ENCODE peak calls at places on chromosome 18, in seven cellular contexts. F is PC-3; A is CD4-positive, CD25-positive, alpha-beta regulatory T cell; G is CD8-positive, alpha-beta T cell; W is tibial artery; S is heart right ventricle; N is RWPE1. K is an unnamed sample.

GRCh38 chr18:3995476-3996102 is 459.5 kb downstream of the DLGAP1 start:
- DNase-seq in G (peak), A (peak), W (no peak), N (peak), S (peak), F (peak), K (no peak)

GRCh38 chr18:3540805-3541548 is 91.0 kb downstream of the TGIF1 start:
- DNase-seq in W (no peak), G (no peak), S (no peak), N (no peak), A (no peak), F (peak), K (no peak)

GRCh38 chr18:58884694-58885093 is 20.0 kb downstream of the ZNF532 start:
- DNase-seq in S (no peak), G (no peak), A (no peak), W (no peak), N (no peak), F (no peak), K (no peak)

GRCh38 chr18:2301316-2301715 is 270.0 kb downstream of the METTL4 start:
- DNase-seq in F (no peak), A (no peak), G (no peak), S (no peak), W (no peak), N (no peak), K (no peak)

GRCh38 chr18:710418-711300 is 1.8 kb downstream of the ENOSF1 start:
- DNase-seq in F (no peak), N (no peak), W (no peak), G (no peak), S (no peak), A (no peak), K (no peak)

GRCh38 chr18:80233899-80234298 is 13.4 kb downstream of the PARD6G start:
- DNase-seq in G (no peak), S (no peak), F (no peak), N (peak), W (no peak), A (no peak), K (no peak)

GRCh38 chr18:67509711-67510110 is 6.8 kb downstream of the DSEL start:
- DNase-seq in F (no peak), A (no peak), G (no peak), W (no peak), N (no peak), S (no peak), K (no peak)

GRCh38 chr18:73564073-73564472 is 583.6 kb downstream of the FBXO15 start:
- DNase-seq in F (peak), G (no peak), N (peak), W (no peak), A (no peak), S (no peak), K (no peak)

GRCh38 chr18:33578371-33579146 is 540 bp downstream of the ASXL3 start:
- DNase-seq in N (no peak), A (no peak), S (peak), W (peak), F (no peak), G (no peak), K (peak)

GRCh38 chr18:55650363-55650870 is 62.4 kb upstream of the TCF4 start:
- DNase-seq in N (peak), S (no peak), F (no peak), W (no peak), A (no peak), G (no peak), K (no peak)

GRCh38 chr18:54181856-54182612 is 42.4 kb downstream of the MBD2 start:
- DNase-seq in G (no peak), N (no peak), F (peak), A (no peak), S (no peak), W (no peak), K (no peak)

GRCh38 chr18:37430346-37431076 is 135.1 kb downstream of the CELF4 start:
- DNase-seq in A (no peak), W (no peak), N (no peak), S (no peak), G (no peak), F (no peak), K (peak)

DNA sequence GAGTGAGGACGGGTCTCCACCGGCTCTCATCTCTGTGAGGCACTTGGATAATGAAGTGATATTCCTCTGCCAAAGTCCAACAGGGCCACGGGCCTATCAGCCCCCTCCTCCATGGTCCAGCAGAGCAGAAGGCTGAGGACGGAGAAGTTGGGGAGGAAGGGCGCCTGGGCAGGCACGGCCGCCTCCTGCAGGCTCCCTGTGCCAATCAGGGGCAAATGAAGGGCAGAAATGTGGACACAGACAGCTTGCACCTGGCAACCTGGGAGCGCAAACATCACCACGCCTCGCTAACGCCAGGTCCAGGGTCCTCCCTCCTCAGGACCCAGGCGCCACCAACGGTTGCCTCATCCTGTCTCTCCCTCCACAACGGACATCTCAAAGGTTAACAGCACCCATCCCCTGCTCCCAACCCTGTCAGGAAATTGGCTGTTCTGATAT is 24.3 kb downstream of the SMAD7 start:
- DNase-seq in S (no peak), W (no peak), G (no peak), F (no peak), A (no peak), N (no peak), K (no peak)
- H3K27ac ChIP-seq in S (no peak), W (peak), G (no peak), F (no peak), A (no peak), N (peak), K (no peak)

GRCh38 chr18:13441731-13442130 is 223.2 kb downstream of the LDLRAD4 start:
- DNase-seq in F (no peak), A (no peak), G (no peak), N (no peak), S (no peak), W (peak), K (no peak)
- H3K27ac ChIP-seq in F (no peak), A (no peak), G (no peak), N (no peak), S (no peak), W (peak), K (no peak)

GRCh38 chr18:50268022-50268747 is 1.9 kb upstream of the CFAP53 start:
- DNase-seq in G (peak), N (no peak), F (no peak), W (peak), A (peak), S (peak), K (peak)

GRCh38 chr18:50262977-50263376 is 3.3 kb downstream of the CFAP53 start:
- DNase-seq in W (no peak), S (no peak), A (no peak), G (no peak), N (no peak), F (no peak), K (no peak)

DNA sequence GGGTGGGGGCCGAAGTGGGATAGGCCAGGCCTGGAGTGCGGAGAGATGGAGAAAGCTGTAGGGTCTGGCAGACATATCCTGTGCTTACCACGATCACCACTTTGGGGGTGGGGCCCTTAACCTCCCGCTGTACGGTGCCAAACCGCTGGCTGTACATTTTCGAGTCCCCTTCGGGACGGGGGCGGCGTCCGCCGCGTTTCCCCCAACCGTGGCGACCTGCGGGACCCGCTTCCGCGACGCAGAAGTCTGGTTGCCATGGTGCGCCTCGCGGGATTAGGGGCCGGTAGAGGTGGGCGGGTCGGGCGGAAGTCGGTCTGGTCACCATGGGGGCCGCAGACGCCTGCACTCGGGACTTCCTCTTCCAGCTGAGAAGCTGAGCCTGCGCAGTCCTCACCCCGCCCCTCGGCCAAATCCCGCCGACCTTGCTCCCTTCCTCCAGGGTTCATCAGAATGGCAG is at the start of gene CFAP53:
- DNase-seq in N (peak), W (peak), A (peak), S (peak), G (peak), F (peak), K (peak)
- H3K27ac ChIP-seq in N (peak), W (peak), A (peak), S (no peak), G (peak), F (no peak), K (no peak)

DNA sequence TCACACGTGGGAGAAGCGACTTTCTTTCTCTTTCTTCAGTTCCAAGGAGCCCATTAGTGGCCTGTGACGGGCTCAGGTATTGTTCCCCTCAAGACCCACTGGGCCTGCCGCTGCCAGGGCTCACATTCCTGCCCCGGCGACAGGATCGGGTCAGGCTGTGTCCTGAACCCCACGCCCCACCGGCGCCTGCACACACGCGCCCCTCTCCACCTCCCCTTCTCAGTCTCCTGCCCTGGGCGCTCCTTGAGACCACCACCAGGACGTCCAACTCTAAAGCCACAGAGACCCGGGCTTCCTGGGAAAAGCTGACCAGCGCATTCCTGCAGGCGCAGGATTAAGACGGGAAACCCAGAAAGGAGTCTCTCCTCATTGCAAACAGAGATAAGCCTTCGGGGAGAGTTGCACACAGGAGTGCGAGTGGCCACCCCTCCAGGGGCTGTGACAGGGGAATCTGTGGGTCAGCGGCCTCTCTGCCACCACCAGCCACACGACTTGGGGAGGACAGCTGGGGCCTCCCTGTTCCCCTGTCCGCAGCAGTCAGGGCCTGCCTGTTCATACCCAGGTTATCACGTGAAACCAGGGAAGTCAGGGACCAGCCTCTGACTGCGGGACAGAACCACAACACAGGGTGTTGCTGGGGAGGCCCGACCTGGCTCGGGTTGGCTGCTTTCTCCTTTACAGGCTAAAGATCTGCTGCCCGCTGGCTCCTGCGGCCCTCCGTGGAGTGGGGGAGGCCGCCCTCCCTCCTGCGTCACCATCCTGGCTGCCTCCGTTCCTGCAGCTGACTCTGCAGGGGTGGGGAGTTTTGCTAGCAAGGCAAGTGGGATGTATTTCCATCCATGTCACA is 88.8 kb downstream of the ZCCHC2 start:
- DNase-seq in W (peak), G (no peak), S (peak), A (no peak), N (no peak), F (no peak), K (peak)
- H3K27ac ChIP-seq in W (no peak), G (no peak), S (peak), A (no peak), N (no peak), F (no peak), K (peak)

GRCh38 chr18:8988262-8988871 is 114.1 kb upstream of the NDUFV2 start:
- DNase-seq in F (peak), G (peak), W (peak), N (peak), A (peak), S (peak), K (peak)

GRCh38 chr18:8990276-8991031 is 112.0 kb upstream of the NDUFV2 start:
- DNase-seq in A (no peak), W (no peak), F (no peak), N (no peak), S (peak), G (no peak), K (no peak)

GRCh38 chr18:8989017-8989416 is 113.5 kb upstream of the NDUFV2 start:
- DNase-seq in W (no peak), F (no peak), S (no peak), A (no peak), N (no peak), G (no peak), K (no peak)

GRCh38 chr18:8989855-8990254 is 112.6 kb upstream of the NDUFV2 start:
- DNase-seq in F (peak), G (no peak), A (no peak), W (no peak), N (no peak), S (no peak), K (no peak)

DNA sequence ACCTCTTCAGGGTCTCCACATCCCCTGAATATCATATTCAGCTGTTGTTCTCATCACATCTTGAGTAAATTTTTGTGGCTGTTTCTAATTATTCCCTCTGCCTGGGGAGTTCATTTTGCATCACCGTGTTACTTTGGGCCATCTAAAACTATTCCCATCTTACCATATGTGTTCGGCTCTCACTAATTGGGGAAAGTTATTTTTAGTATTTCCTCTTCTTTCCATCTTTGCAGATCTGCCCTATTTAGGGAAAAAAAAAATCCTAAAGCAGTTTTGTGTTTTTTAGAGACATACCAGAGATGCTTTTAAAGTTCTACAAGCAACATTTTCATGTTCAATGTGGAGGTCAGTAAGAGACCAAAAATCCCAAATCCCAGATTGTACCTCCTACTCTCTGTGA is 111.4 kb upstream of the NDUFV2 start:
- DNase-seq in W (no peak), S (no peak), N (no peak), G (no peak), F (no peak), A (no peak), K (no peak)
- H3K27ac ChIP-seq in W (no peak), S (no peak), N (no peak), G (no peak), F (no peak), A (no peak), K (no peak)

GRCh38 chr18:23258566-23259265 is 123.4 kb downstream of the CABLES1 start:
- DNase-seq in W (no peak), N (no peak), G (no peak), F (peak), A (no peak), S (no peak), K (no peak)
- H3K27ac ChIP-seq in W (peak), N (peak), G (no peak), F (peak), A (no peak), S (no peak), K (peak)